ENCODE peak calls at places on chromosome 4, in seven cellular contexts. I is left ventricle myocardium inferior, E is uterus, R is GM13976, Y is cardiac fibroblast, A is NB4, Z is cardiac muscle cell. J is an unnamed sample.

GRCh38 chr4:24408640-24409039 is 175.7 kb downstream of the DHX15 start:
- DNase-seq in E (no peak), Y (no peak), Z (no peak), R (no peak), I (no peak), A (no peak), J (no peak)

GRCh38 chr4:122045533-122045932 is 93.7 kb upstream of the TRPC3 start:
- DNase-seq in R (no peak), I (no peak), E (no peak), A (no peak), Y (peak), Z (peak), J (peak)

GRCh38 chr4:128287159-128287870 is at the start of gene PGRMC2:
- DNase-seq in A (no peak), Y (peak), I (no peak), R (no peak), E (no peak), Z (no peak), J (no peak)

GRCh38 chr4:171857302-171858005 is 44.2 kb downstream of the GALNTL6 start:
- DNase-seq in E (no peak), Z (peak), I (no peak), A (no peak), Y (peak), R (no peak), J (no peak)

GRCh38 chr4:76326515-76326914 is 20.0 kb downstream of the STBD1 start:
- DNase-seq in Z (no peak), I (no peak), A (no peak), E (no peak), R (no peak), Y (no peak), J (no peak)

GRCh38 chr4:173379929-173380328 is 9.2 kb downstream of the SAP30 start:
- DNase-seq in Y (no peak), Z (no peak), A (no peak), R (no peak), E (no peak), I (no peak), J (no peak)

GRCh38 chr4:139762715-139763114 is 97.1 kb downstream of the MGST2 start:
- DNase-seq in Y (peak), E (no peak), A (no peak), Z (no peak), R (no peak), I (no peak), J (no peak)

GRCh38 chr4:155025762-155026457 is 182.5 kb upstream of the NPY2R start:
- DNase-seq in E (no peak), I (peak), Z (peak), A (peak), R (peak), Y (peak), J (peak)

GRCh38 chr4:21652508-21653108 is 296.0 kb downstream of the KCNIP4 start:
- DNase-seq in Y (no peak), Z (no peak), E (no peak), R (no peak), I (no peak), A (no peak), J (no peak)

GRCh38 chr4:24032371-24032989 is 142.6 kb upstream of the PPARGC1A start:
- DNase-seq in R (no peak), Y (peak), E (no peak), A (peak), I (no peak), Z (peak), J (no peak)

GRCh38 chr4:185534850-185535761 is at the start of gene PDLIM3:
- DNase-seq in E (peak), R (peak), Z (peak), Y (peak), I (peak), A (no peak), J (peak)

GRCh38 chr4:176774852-176775251 is 17.9 kb downstream of the VEGFC start:
- DNase-seq in Y (no peak), I (no peak), E (no peak), R (no peak), A (no peak), Z (no peak), J (no peak)

GRCh38 chr4:88803600-88804096 is 106.0 kb upstream of the NAP1L5 start:
- DNase-seq in Y (peak), R (no peak), A (peak), Z (no peak), I (no peak), E (no peak), J (peak)

GRCh38 chr4:148043990-148044645 is 312.2 kb downstream of the ARHGAP10 start:
- DNase-seq in A (no peak), E (no peak), I (peak), Z (no peak), R (no peak), Y (no peak), J (no peak)

GRCh38 chr4:148041606-148042324 is 309.9 kb downstream of the ARHGAP10 start:
- DNase-seq in I (no peak), R (no peak), Z (no peak), E (no peak), A (no peak), Y (no peak), J (no peak)

DNA sequence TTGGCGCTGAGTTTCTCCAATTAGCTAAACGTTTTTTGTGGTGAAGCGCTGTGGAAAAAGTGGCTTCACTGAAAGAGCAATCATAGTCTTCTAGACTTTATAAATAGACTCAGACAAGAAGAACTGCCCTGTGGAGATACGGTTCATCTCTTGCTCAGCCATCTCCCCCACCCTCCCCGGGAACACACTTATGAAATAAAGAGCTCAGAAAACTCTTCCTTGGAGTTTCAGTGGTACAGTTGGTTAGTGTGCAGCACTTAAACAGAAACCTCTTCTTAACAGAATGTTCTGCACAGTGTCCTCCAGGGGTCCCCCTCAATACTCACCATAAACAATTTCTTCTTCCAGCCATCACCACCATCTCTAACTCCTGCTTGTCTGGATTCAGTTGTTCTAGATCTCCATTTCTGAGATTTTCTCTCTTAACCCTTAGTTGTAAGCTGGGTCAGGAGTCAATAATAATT is 313.0 kb downstream of the ARHGAP10 start:
- DNase-seq in Y (peak), I (no peak), R (peak), E (no peak), A (peak), Z (no peak), J (peak)
- TF ChIP-seq CTCF in Y (peak), I (peak), R (no peak), E (no peak), A (no peak), Z (no peak), J (peak)

DNA sequence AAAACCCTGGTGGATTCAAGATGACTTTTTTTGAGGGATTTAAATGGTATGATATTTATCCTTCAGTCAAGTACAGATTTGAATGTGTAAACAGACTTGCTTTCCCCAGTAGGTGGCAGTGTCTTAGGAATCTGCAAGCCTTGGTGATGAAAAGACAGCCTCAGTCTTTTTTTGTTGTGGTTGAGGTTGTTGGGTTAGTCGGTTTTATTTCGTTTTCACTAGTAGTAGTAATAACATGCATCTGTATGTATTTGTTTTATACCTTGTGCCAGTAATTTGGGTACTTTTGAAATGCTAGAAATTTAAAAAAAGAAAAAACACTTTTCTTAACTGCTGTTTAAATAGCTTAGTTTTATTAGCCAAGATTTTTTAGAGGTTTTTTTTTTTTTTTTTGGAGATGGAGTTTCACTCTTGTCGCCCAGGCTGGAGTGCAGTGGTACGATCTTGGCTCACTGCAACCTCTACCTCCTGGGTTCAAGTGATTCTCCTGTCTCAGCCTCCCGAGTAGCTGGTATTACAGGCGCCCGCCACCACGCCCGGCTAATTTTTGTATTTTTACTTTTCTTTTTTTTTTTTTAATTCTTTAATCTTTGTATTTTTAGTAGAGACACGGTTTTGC is 39.2 kb downstream of the COPS4 start:
- DNase-seq in A (peak), I (no peak), Y (peak), E (no peak), R (peak), Z (peak), J (peak)
- TF ChIP-seq CTCF in A (peak), I (peak), Y (peak), E (peak), R (peak), Z (peak), J (peak)

DNA sequence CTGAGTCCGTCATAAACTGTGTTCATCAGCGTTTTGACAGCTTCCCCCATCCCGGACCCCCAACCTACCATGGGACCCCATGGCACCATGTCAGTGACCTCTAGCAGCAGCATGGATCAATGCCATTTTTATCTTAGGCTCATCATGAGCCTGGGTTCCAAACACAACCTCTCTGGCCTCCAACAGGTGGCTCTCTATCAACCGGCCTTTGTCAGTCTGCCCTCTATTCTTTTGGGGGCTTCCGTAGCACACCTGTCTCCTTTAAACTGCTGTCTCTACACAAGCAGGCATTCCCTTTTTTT is 716 bp upstream of the TMEM150C start:
- DNase-seq in A (no peak), I (no peak), Z (no peak), R (no peak), Y (no peak), E (no peak), J (no peak)
- TF ChIP-seq CTCF in A (no peak), I (no peak), Z (no peak), R (no peak), Y (no peak), E (no peak), J (no peak)

DNA sequence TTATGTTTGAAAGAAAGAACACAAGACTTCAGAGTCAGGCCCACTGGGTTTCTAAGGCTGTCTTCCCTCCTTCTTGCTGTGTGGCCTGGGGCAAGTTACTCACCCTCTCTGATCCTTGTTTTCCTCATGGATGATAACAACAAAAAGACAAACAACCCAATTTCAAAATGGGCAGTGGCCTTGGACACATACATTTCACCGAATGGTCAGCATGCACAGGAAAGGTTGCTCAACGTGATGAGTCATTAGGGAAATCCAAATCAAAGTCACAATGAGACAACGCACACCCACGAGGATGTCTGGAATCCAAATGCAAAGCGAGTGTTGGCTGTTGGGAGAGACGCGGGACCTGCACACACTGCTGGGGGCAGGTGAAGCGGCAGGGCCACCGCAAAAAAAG is 50.8 kb upstream of the PPP2R2C start:
- DNase-seq in I (no peak), Z (no peak), E (no peak), Y (no peak), R (no peak), A (no peak), J (no peak)
- TF ChIP-seq CTCF in I (no peak), Z (no peak), E (no peak), Y (no peak), R (no peak), A (no peak), J (no peak)

GRCh38 chr4:20251796-20252655 is at the start of gene SLIT2:
- DNase-seq in A (peak), Y (peak), E (peak), Z (peak), I (peak), R (peak), J (peak)
- TF ChIP-seq CTCF in A (no peak), Y (no peak), E (no peak), Z (no peak), I (peak), R (no peak), J (no peak)

GRCh38 chr4:69032847-69033638 is 63.2 kb upstream of the UGT2B7 start:
- DNase-seq in Y (no peak), A (no peak), R (no peak), I (no peak), E (no peak), Z (no peak), J (no peak)
- TF ChIP-seq CTCF in Y (no peak), A (no peak), R (no peak), I (no peak), E (no peak), Z (no peak), J (no peak)

DNA sequence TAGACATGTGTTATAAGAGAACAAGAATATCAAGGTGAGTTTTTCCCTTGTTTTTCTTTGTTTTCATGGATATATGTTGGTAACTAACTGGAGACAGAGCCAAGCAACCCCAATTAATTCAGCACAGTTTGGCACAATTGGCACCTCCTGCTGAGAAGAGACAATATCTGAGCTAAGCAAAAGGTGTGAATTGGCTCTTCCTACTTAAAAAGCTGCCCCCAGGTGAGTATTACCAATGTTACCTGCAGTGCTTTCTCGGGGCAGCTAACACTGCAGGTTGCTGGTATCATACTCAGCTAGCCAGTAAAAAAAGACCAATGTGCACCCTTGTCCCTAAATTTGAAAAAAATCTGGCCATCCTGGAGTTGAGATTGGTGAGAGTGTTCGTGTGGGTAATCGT is 871.2 kb upstream of the TENM3 start:
- DNase-seq in Y (no peak), A (no peak), Z (no peak), R (no peak), I (no peak), E (no peak), J (no peak)
- TF ChIP-seq CTCF in Y (no peak), A (no peak), Z (no peak), R (no peak), I (no peak), E (no peak), J (no peak)

J was measured in activated CD8-positive, alpha-beta T cell treated with anti-CD3 and anti-CD28 coated beads for 36 hours.